ENCODE peak calls at places on chromosomes 4 and X, in four cellular contexts. One of them, this sample, is unnamed.

GRCh38 chr4:150679018-150679766 is 97.2 kb downstream of the MAB21L2 start:
- DNase-seq in cardiac muscle cell: no peak
- DNase-seq in mesothelial cell of epicardium: no peak
- DNase-seq in HFF-Myc: no peak
- DNase-seq in this sample: no peak

GRCh38 chr4:6342530-6343293 is 73.1 kb downstream of the WFS1 start:
- DNase-seq in cardiac muscle cell: peak
- DNase-seq in mesothelial cell of epicardium: no peak
- DNase-seq in HFF-Myc: no peak
- DNase-seq in this sample: no peak

GRCh38 chr4:169102011-169102410 is 92.0 kb upstream of the CBR4 start:
- DNase-seq in cardiac muscle cell: peak
- DNase-seq in mesothelial cell of epicardium: no peak
- DNase-seq in HFF-Myc: no peak
- DNase-seq in this sample: no peak

GRCh38 chrX:53435997-53436396 is 1.8 kb upstream of the HSD17B10 start:
- DNase-seq in cardiac muscle cell: peak
- DNase-seq in mesothelial cell of epicardium: no peak
- DNase-seq in HFF-Myc: no peak
- DNase-seq in this sample: no peak

GRCh38 chr4:112896326-112896892 is 153.0 kb upstream of the ANK2 start:
- DNase-seq in cardiac muscle cell: no peak
- DNase-seq in mesothelial cell of epicardium: no peak
- DNase-seq in HFF-Myc: no peak
- DNase-seq in this sample: no peak

GRCh38 chrX:3141031-3141430 is 99.8 kb downstream of the ARSF start:
- DNase-seq in cardiac muscle cell: no peak
- DNase-seq in mesothelial cell of epicardium: no peak
- DNase-seq in HFF-Myc: no peak
- DNase-seq in this sample: no peak

GRCh38 chrX:23008431-23009099 is 8.8 kb downstream of the DDX53 start:
- DNase-seq in cardiac muscle cell: peak
- DNase-seq in mesothelial cell of epicardium: no peak
- DNase-seq in HFF-Myc: no peak
- DNase-seq in this sample: no peak

GRCh38 chr4:76601791-76602190 is 166.8 kb downstream of the SHROOM3 start:
- DNase-seq in cardiac muscle cell: peak
- DNase-seq in mesothelial cell of epicardium: no peak
- DNase-seq in HFF-Myc: no peak
- DNase-seq in this sample: no peak

GRCh38 chrX:12922600-12922919 is 16.1 kb downstream of the TLR8 start:
- DNase-seq in cardiac muscle cell: no peak
- DNase-seq in mesothelial cell of epicardium: no peak
- DNase-seq in HFF-Myc: no peak
- DNase-seq in this sample: no peak

GRCh38 chr4:167114416-167114971 is 119.8 kb downstream of the SPOCK3 start:
- DNase-seq in cardiac muscle cell: no peak
- DNase-seq in mesothelial cell of epicardium: no peak
- DNase-seq in HFF-Myc: no peak
- DNase-seq in this sample: no peak

GRCh38 chrX:83593634-83594294 is 85.7 kb downstream of the POU3F4 start:
- DNase-seq in cardiac muscle cell: no peak
- DNase-seq in mesothelial cell of epicardium: no peak
- DNase-seq in HFF-Myc: no peak
- DNase-seq in this sample: no peak

GRCh38 chrX:12013220-12013619 is 125.1 kb upstream of the FRMPD4 start:
- DNase-seq in cardiac muscle cell: peak
- DNase-seq in mesothelial cell of epicardium: no peak
- DNase-seq in HFF-Myc: no peak
- DNase-seq in this sample: no peak

GRCh38 chr4:148854203-148854602 is 412.0 kb upstream of the NR3C2 start:
- DNase-seq in cardiac muscle cell: no peak
- DNase-seq in mesothelial cell of epicardium: no peak
- DNase-seq in HFF-Myc: no peak
- DNase-seq in this sample: no peak

GRCh38 chrX:153468008-153468580 is 2.3 kb downstream of the HAUS7 start:
- DNase-seq in cardiac muscle cell: no peak
- DNase-seq in mesothelial cell of epicardium: no peak
- DNase-seq in HFF-Myc: no peak
- DNase-seq in this sample: no peak

GRCh38 chr4:88569944-88570455 is 22.3 kb upstream of the HERC3 start:
- DNase-seq in cardiac muscle cell: no peak
- DNase-seq in mesothelial cell of epicardium: no peak
- DNase-seq in HFF-Myc: no peak
- DNase-seq in this sample: no peak

GRCh38 chr4:133585323-133585722 is 436.2 kb downstream of the PCDH10 start:
- DNase-seq in cardiac muscle cell: no peak
- DNase-seq in mesothelial cell of epicardium: no peak
- DNase-seq in HFF-Myc: no peak
- DNase-seq in this sample: no peak

GRCh38 chr4:15754323-15754722 is 23.8 kb upstream of the CD38 start:
- DNase-seq in cardiac muscle cell: peak
- DNase-seq in mesothelial cell of epicardium: no peak
- DNase-seq in HFF-Myc: no peak
- DNase-seq in this sample: no peak

GRCh38 chr4:30245140-30245539 is 475.0 kb upstream of the PCDH7 start:
- DNase-seq in cardiac muscle cell: no peak
- DNase-seq in mesothelial cell of epicardium: no peak
- DNase-seq in HFF-Myc: no peak
- DNase-seq in this sample: no peak

GRCh38 chr4:173535165-173535737 is 5.2 kb upstream of the HAND2 start:
- DNase-seq in cardiac muscle cell: no peak
- DNase-seq in mesothelial cell of epicardium: no peak
- DNase-seq in HFF-Myc: no peak
- DNase-seq in this sample: no peak

GRCh38 chr4:134753390-134753789 is 551.8 kb upstream of the PABPC4L start:
- DNase-seq in cardiac muscle cell: no peak
- DNase-seq in mesothelial cell of epicardium: no peak
- DNase-seq in HFF-Myc: no peak
- DNase-seq in this sample: no peak

GRCh38 chr4:187480146-187481145 is 515.1 kb upstream of the ZFP42 start:
- DNase-seq in cardiac muscle cell: peak
- DNase-seq in mesothelial cell of epicardium: no peak
- DNase-seq in HFF-Myc: no peak
- DNase-seq in this sample: no peak

GRCh38 chrX:22686138-22686541 is 313.6 kb upstream of the DDX53 start:
- DNase-seq in cardiac muscle cell: peak
- DNase-seq in mesothelial cell of epicardium: no peak
- DNase-seq in HFF-Myc: peak
- DNase-seq in this sample: peak

GRCh38 chr4:1399508-1400190 is 6.6 kb downstream of the NKX1-1 start:
- DNase-seq in cardiac muscle cell: no peak
- DNase-seq in mesothelial cell of epicardium: no peak
- DNase-seq in HFF-Myc: no peak
- DNase-seq in this sample: no peak

GRCh38 chr4:189792819-189793618 is 147.7 kb upstream of the FRG1 start:
- DNase-seq in cardiac muscle cell: peak
- DNase-seq in mesothelial cell of epicardium: no peak
- DNase-seq in HFF-Myc: peak
- DNase-seq in this sample: no peak

GRCh38 chr4:74471228-74471627 is 26.3 kb downstream of the AREG start:
- DNase-seq in cardiac muscle cell: no peak
- DNase-seq in mesothelial cell of epicardium: no peak
- DNase-seq in HFF-Myc: no peak
- DNase-seq in this sample: no peak

GRCh38 chrX:47515941-47516649 is 33.1 kb upstream of the ZNF41 start:
- DNase-seq in cardiac muscle cell: peak
- DNase-seq in mesothelial cell of epicardium: no peak
- DNase-seq in HFF-Myc: no peak
- DNase-seq in this sample: no peak